ENCODE peak calls at places on chromosomes 13 and 19, in eight cellular contexts. J is neural crest cell, W is nephron progenitor cell, H is brain microvascular endothelial cell, I is SIG-M5, Q is tibial artery, M is M059J, C is fibroblast of gingiva. Z is an unnamed sample.

GRCh38 chr19:50564229-50565105 is 3.8 kb downstream of the LRRC4B start:
- DNase-seq in C (no peak), Q (no peak), I (no peak), M (no peak), W (no peak), H (no peak), J (no peak), Z (no peak)

GRCh38 chr13:41232715-41233114 is 30.7 kb downstream of the MTRF1 start:
- DNase-seq in J (no peak), C (no peak), W (no peak), M (no peak), I (no peak), H (no peak), Q (no peak), Z (no peak)

GRCh38 chr19:11699931-11700794 is 38.6 kb downstream of the ZNF823 start:
- DNase-seq in J (peak), W (no peak), Q (no peak), C (peak), H (peak), I (no peak), M (peak), Z (no peak)

GRCh38 chr13:98843482-98843877 is 91.0 kb upstream of the SLC15A1 start:
- DNase-seq in Q (no peak), C (no peak), I (no peak), J (no peak), W (no peak), H (no peak), M (no peak), Z (no peak)

GRCh38 chr13:45413826-45414312 is 4.3 kb downstream of the SLC25A30 start:
- DNase-seq in W (no peak), I (no peak), J (no peak), Q (no peak), C (no peak), H (no peak), M (no peak), Z (no peak)

GRCh38 chr13:111629933-111630332 is 309.5 kb downstream of the TEX29 start:
- DNase-seq in H (no peak), M (no peak), Q (no peak), J (no peak), I (no peak), W (no peak), C (no peak), Z (no peak)

GRCh38 chr19:18541992-18542935 is 1.1 kb downstream of the FKBP8 start:
- DNase-seq in W (peak), I (no peak), M (no peak), J (no peak), H (no peak), Q (no peak), C (no peak), Z (no peak)

GRCh38 chr19:38319421-38320258 is at the start of gene KCNK6:
- DNase-seq in C (no peak), I (no peak), H (no peak), Q (peak), J (peak), M (peak), W (peak), Z (no peak)

GRCh38 chr13:41590122-41590521 is 132.8 kb downstream of the RGCC start:
- DNase-seq in Q (no peak), H (no peak), W (no peak), J (no peak), I (no peak), M (peak), C (peak), Z (no peak)

GRCh38 chr13:37443538-37443937 is 155.0 kb downstream of the POSTN start:
- DNase-seq in H (peak), C (peak), J (no peak), Q (no peak), M (peak), W (no peak), I (no peak), Z (no peak)

GRCh38 chr19:33724723-33725060 is 72.0 kb upstream of the KCTD15 start:
- DNase-seq in J (no peak), W (no peak), I (no peak), H (no peak), C (no peak), M (no peak), Q (no peak), Z (no peak)

GRCh38 chr19:41206926-41207750 is 11.9 kb upstream of the AXL start:
- DNase-seq in M (no peak), I (no peak), W (no peak), J (no peak), Q (peak), H (no peak), C (peak), Z (peak)

GRCh38 chr19:1989513-1990229 is 25.8 kb downstream of the BTBD2 start:
- DNase-seq in C (no peak), Q (no peak), J (no peak), I (no peak), W (no peak), H (no peak), M (no peak), Z (no peak)

GRCh38 chr19:6531163-6531955 is 533 bp downstream of the TNFSF9 start:
- DNase-seq in J (no peak), H (no peak), W (no peak), C (no peak), I (no peak), M (no peak), Q (no peak), Z (no peak)

GRCh38 chr19:8367327-8368001 is 3.5 kb downstream of the ANGPTL4 start:
- DNase-seq in I (no peak), H (peak), C (peak), Q (peak), J (peak), W (peak), M (peak), Z (peak)

GRCh38 chr13:48533986-48534600 is 1.2 kb upstream of the RCBTB2 start:
- DNase-seq in J (no peak), Q (no peak), I (no peak), M (no peak), W (no peak), C (no peak), H (no peak), Z (no peak)

GRCh38 chr19:3535235-3535921 is 3.6 kb upstream of the TEKTIP1 start:
- DNase-seq in C (no peak), H (no peak), J (no peak), M (no peak), W (no peak), Q (no peak), I (no peak), Z (no peak)

GRCh38 chr19:28394705-28395104 is 818.2 kb downstream of the UQCRFS1 start:
- DNase-seq in C (no peak), M (no peak), I (no peak), Q (no peak), J (no peak), W (no peak), H (no peak), Z (no peak)

GRCh38 chr19:584240-585001 is 5.3 kb upstream of the HCN2 start:
- DNase-seq in J (peak), H (no peak), W (peak), M (peak), I (no peak), Q (no peak), C (no peak), Z (no peak)

GRCh38 chr13:48891586-48891985 is 84.1 kb upstream of the FNDC3A start:
- DNase-seq in I (no peak), Q (no peak), J (no peak), W (no peak), H (peak), M (peak), C (no peak), Z (peak)

GRCh38 chr13:45540864-45541263 is 74.7 kb downstream of the ERICH6B start:
- DNase-seq in H (no peak), J (no peak), W (no peak), Q (no peak), I (no peak), C (no peak), M (no peak), Z (no peak)

GRCh38 chr19:49790866-49791265 is 22.2 kb downstream of the FUZ start:
- DNase-seq in W (no peak), C (peak), J (no peak), M (no peak), H (no peak), I (no peak), Q (peak), Z (no peak)

GRCh38 chr19:38799104-38799503 is 10.1 kb downstream of the LGALS7B start:
- DNase-seq in J (no peak), I (no peak), C (no peak), Q (no peak), H (no peak), M (peak), W (no peak), Z (no peak)

GRCh38 chr13:26604784-26605183 is 47.3 kb downstream of the WASF3 start:
- DNase-seq in M (no peak), I (no peak), Q (peak), C (peak), J (no peak), H (no peak), W (no peak), Z (peak)